ENCODE peak calls at places on chromosomes 4 and X, in five cellular contexts. W is pons; P is central memory CD4-positive, alpha-beta T cell; U is right atrium auricular region; C is NCI-H1105. Y is an unnamed sample.

GRCh38 chr4:150366487-150366999 is 215.4 kb upstream of the MAB21L2 start:
- DNase-seq in C (peak; percentile 87), W (peak; percentile 12), P (no peak), U (no peak), Y (no peak)

GRCh38 chr4:147194107-147194506 is 248.4 kb upstream of the TTC29 start:
- DNase-seq in W (no peak), U (no peak), C (no peak), P (no peak), Y (no peak)

GRCh38 chr4:175346381-175346780 is 428.2 kb downstream of the ADAM29 start:
- DNase-seq in P (no peak), C (no peak), W (no peak), U (no peak), Y (no peak)

GRCh38 chr4:84224522-84224921 is 274.6 kb downstream of the NKX6-1 start:
- DNase-seq in P (no peak), C (peak; percentile 36), U (no peak), W (no peak), Y (no peak)

GRCh38 chr4:189126040-189126439 is 814.6 kb upstream of the FRG1 start:
- DNase-seq in P (no peak), C (no peak), U (no peak), W (no peak), Y (no peak)

GRCh38 chr4:175414602-175415001 is 397.5 kb downstream of the GPM6A start:
- DNase-seq in W (no peak), P (no peak), U (no peak), C (no peak), Y (no peak)

GRCh38 chrX:79138658-79139241 is 5.7 kb upstream of the GPR174 start:
- DNase-seq in U (no peak), C (no peak), W (no peak), P (peak; percentile 13), Y (no peak)

GRCh38 chr4:86338521-86338920 is 21.3 kb downstream of the MAPK10 start:
- DNase-seq in C (no peak), U (no peak), W (no peak), P (no peak), Y (no peak)

GRCh38 chr4:142267101-142267500 is 579.0 kb downstream of the INPP4B start:
- DNase-seq in P (no peak), W (no peak), C (no peak), U (no peak), Y (no peak)

GRCh38 chr4:20506827-20507226 is 193.4 kb upstream of the PACRGL start:
- DNase-seq in P (no peak), C (no peak), U (no peak), W (no peak), Y (no peak)

GRCh38 chr4:11436673-11437072 is 8.0 kb upstream of the HS3ST1 start:
- DNase-seq in W (no peak), C (no peak), U (no peak), P (no peak), Y (no peak)

GRCh38 chrX:74492720-74493201 is 71.5 kb downstream of the SLC16A2 start:
- DNase-seq in P (no peak), W (no peak), U (no peak), C (peak; percentile 43), Y (no peak)

GRCh38 chrX:3807906-3808305 is 94.5 kb upstream of the PRKX start:
- DNase-seq in P (no peak), W (no peak), U (no peak), C (no peak), Y (no peak)

GRCh38 chrX:134177527-134177926 is 59.5 kb upstream of the CCDC160 start:
- DNase-seq in W (no peak), U (no peak), P (no peak), C (no peak), Y (no peak)

GRCh38 chr4:70838972-70839536 is 636 bp downstream of the GRSF1 start:
- DNase-seq in C (peak; percentile 31), U (peak; percentile 70), W (peak; percentile 33), P (peak; percentile 63), Y (peak; percentile 28)

GRCh38 chr4:165541773-165542459 is 163.1 kb downstream of the CPE start:
- DNase-seq in C (no peak), P (no peak), U (no peak), W (no peak), Y (no peak)

GRCh38 chrX:40746536-40746935 is 11.2 kb upstream of the MED14 start:
- DNase-seq in W (no peak), P (no peak), U (no peak), C (no peak), Y (no peak)

GRCh38 chrX:9148626-9149385 is 114.9 kb upstream of the FAM9B start:
- DNase-seq in C (no peak), W (no peak), P (no peak), U (no peak), Y (no peak)

GRCh38 chr4:2805712-2806391 is 13.0 kb downstream of the SH3BP2 start:
- DNase-seq in U (no peak), W (no peak), P (no peak), C (no peak), Y (no peak)

GRCh38 chr4:111506706-111507105 is 638.5 kb upstream of the FAM241A start:
- DNase-seq in U (no peak), C (no peak), P (no peak), W (no peak), Y (no peak)

GRCh38 chrX:42978655-42979379 is 200.9 kb upstream of the PPP1R2C start:
- DNase-seq in C (no peak), P (no peak), W (no peak), U (no peak), Y (no peak)

GRCh38 chr4:76235915-76236314 is 15.6 kb upstream of the FAM47E start:
- DNase-seq in U (no peak), P (no peak), W (no peak), C (no peak), Y (no peak)

GRCh38 chr4:126778348-126778747 is 854.4 kb upstream of the INTU start:
- DNase-seq in P (no peak), W (no peak), C (no peak), U (no peak), Y (no peak)

Y was measured in omental fat pad.